ENCODE peak calls at places on chromosomes 2 and 18, in six cellular contexts. L is astrocyte of the spinal cord; H is CD8-positive, alpha-beta T cell; N is left ventricle myocardium inferior; K is heart right ventricle; V is cardiac muscle cell. G is an unnamed sample.

GRCh38 chr2:117321816-117322215 is 492.7 kb upstream of the DDX18 start:
- DNase-seq in H (no peak), L (no peak), K (no peak), N (no peak), V (no peak), G (no peak)

GRCh38 chr18:49041677-49042570 is 91.2 kb upstream of the SMAD7 start:
- DNase-seq in L (peak), K (peak), V (peak), H (peak), N (peak), G (no peak)

GRCh38 chr2:149902104-149902503 is 314.5 kb upstream of the MMADHC start:
- DNase-seq in N (no peak), K (peak), L (no peak), V (no peak), H (no peak), G (no peak)

GRCh38 chr2:171651667-171652410 is 35.4 kb upstream of the DYNC1I2 start:
- DNase-seq in K (no peak), N (no peak), H (no peak), L (no peak), V (no peak), G (no peak)

GRCh38 chr18:74249181-74249968 is 42.4 kb downstream of the CYB5A start:
- DNase-seq in N (no peak), V (no peak), K (no peak), L (peak), H (no peak), G (no peak)

GRCh38 chr2:60554649-60555065 is 1.2 kb upstream of the BCL11A start:
- DNase-seq in N (no peak), V (peak), K (no peak), H (no peak), L (no peak), G (no peak)

GRCh38 chr2:101328474-101329007 is 20.0 kb upstream of the RNF149 start:
- DNase-seq in N (no peak), L (peak), K (no peak), H (no peak), V (no peak), G (no peak)

GRCh38 chr2:64632855-64633819 is 20.6 kb downstream of the SERTAD2 start:
- DNase-seq in L (no peak), N (no peak), K (no peak), V (no peak), H (no peak), G (no peak)

GRCh38 chr2:1140389-1141003 is 189.8 kb downstream of the SNTG2 start:
- DNase-seq in H (peak), V (peak), K (peak), L (no peak), N (no peak), G (peak)

GRCh38 chr18:48374423-48375149 is 34.6 kb downstream of the ZBTB7C start:
- DNase-seq in L (no peak), N (no peak), K (no peak), H (no peak), V (no peak), G (no peak)

GRCh38 chr18:24530630-24531111 is 70.2 kb downstream of the HRH4 start:
- DNase-seq in V (no peak), N (no peak), H (no peak), K (no peak), L (peak), G (no peak)

GRCh38 chr2:137957033-137957432 is 7.2 kb upstream of the HNMT start:
- DNase-seq in H (no peak), V (no peak), L (peak), K (no peak), N (no peak), G (no peak)

GRCh38 chr2:2571301-2572198 is 240.5 kb upstream of the MYT1L start:
- DNase-seq in H (no peak), N (no peak), K (no peak), V (no peak), L (no peak), G (no peak)

GRCh38 chr2:196137271-196137670 is 34.1 kb downstream of the STK17B start:
- DNase-seq in K (no peak), V (no peak), N (no peak), L (peak), H (no peak), G (no peak)

GRCh38 chr18:3594760-3595241 is 144.8 kb downstream of the TGIF1 start:
- DNase-seq in K (no peak), N (peak), L (peak), V (no peak), H (no peak), G (no peak)

GRCh38 chr2:159326569-159327255 is 40.2 kb upstream of the WDSUB1 start:
- DNase-seq in L (peak), V (no peak), N (no peak), H (no peak), K (no peak), G (no peak)

GRCh38 chr2:205721057-205721767 is 38.9 kb downstream of the NRP2 start:
- DNase-seq in N (no peak), H (no peak), L (no peak), K (no peak), V (no peak), G (no peak)

GRCh38 chr18:2981212-2981728 is 31.7 kb downstream of the LPIN2 start:
- DNase-seq in H (no peak), L (peak), N (no peak), K (no peak), V (no peak), G (no peak)

GRCh38 chr2:225270861-225271260 is 128.6 kb upstream of the NYAP2 start:
- DNase-seq in V (peak), N (no peak), L (peak), K (no peak), H (no peak), G (peak)

GRCh38 chr2:119463136-119463535 is 31.5 kb downstream of the TMEM37 start:
- DNase-seq in L (no peak), H (no peak), N (no peak), V (no peak), K (no peak), G (no peak)

GRCh38 chr2:212832211-212833195 is 293.9 kb upstream of the ERBB4 start:
- DNase-seq in H (no peak), K (no peak), N (peak), L (no peak), V (no peak), G (no peak)

GRCh38 chr18:58671941-58672565 is 788 bp downstream of the MALT1 start:
- DNase-seq in K (no peak), H (peak), V (no peak), L (peak), N (peak), G (no peak)

GRCh38 chr2:82084679-82085392 is 1780.3 kb upstream of the LRRTM1 start:
- DNase-seq in H (no peak), V (no peak), K (no peak), L (no peak), N (no peak), G (no peak)

GRCh38 chr18:2826581-2826980 is 20.2 kb upstream of the EMILIN2 start:
- DNase-seq in L (no peak), N (no peak), V (peak), H (no peak), K (peak), G (no peak)

GRCh38 chr2:127700527-127701192 is 637 bp upstream of the SFT2D3 start:
- DNase-seq in K (peak), H (no peak), N (peak), V (no peak), L (no peak), G (peak)

GRCh38 chr2:209661286-209661685 is 110.3 kb upstream of the UNC80 start:
- DNase-seq in K (no peak), L (peak), N (no peak), V (no peak), H (no peak), G (no peak)

GRCh38 chr2:96393989-96394761 is 58.6 kb downstream of the NCAPH start:
- DNase-seq in V (no peak), N (no peak), K (no peak), L (no peak), H (no peak), G (no peak)

GRCh38 chr2:67650292-67651133 is 253.4 kb downstream of the ETAA1 start:
- DNase-seq in K (peak), V (peak), H (no peak), N (peak), L (peak), G (no peak)

GRCh38 chr2:162317058-162317742 is 1.3 kb downstream of the IFIH1 start:
- DNase-seq in K (no peak), H (no peak), V (no peak), L (no peak), N (no peak), G (no peak)

GRCh38 chr18:9053814-9054213 is 48.7 kb upstream of the NDUFV2 start:
- DNase-seq in N (no peak), V (no peak), H (no peak), L (no peak), K (no peak), G (no peak)

GRCh38 chr18:9055626-9056025 is 46.9 kb upstream of the NDUFV2 start:
- DNase-seq in H (no peak), V (no peak), K (no peak), L (no peak), N (no peak), G (no peak)

GRCh38 chr18:9058426-9058825 is 44.1 kb upstream of the NDUFV2 start:
- DNase-seq in H (no peak), N (no peak), K (no peak), L (no peak), V (no peak), G (no peak)

GRCh38 chr18:9055185-9055584 is 47.3 kb upstream of the NDUFV2 start:
- DNase-seq in N (no peak), V (no peak), K (no peak), L (peak), H (no peak), G (no peak)

DNA sequence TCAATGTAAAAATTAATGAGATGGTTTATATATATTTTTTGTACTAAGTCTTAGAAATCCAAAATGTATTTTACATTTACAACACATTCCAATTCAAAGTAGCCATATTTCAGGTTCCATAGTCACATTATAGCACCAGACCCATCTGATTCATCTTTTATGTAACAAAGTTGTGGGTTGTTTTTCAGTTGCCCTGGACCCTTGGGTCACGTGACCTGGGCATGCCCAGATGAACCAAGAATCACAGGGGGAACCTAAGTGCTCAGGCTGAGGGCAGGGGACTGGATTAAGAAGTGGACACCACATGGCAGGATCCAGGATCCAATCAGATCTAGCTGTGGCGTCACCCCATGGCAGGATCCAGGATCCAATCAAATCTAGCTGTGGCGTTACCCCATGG is 44.9 kb upstream of the NDUFV2 start:
- DNase-seq in L (no peak), N (no peak), H (no peak), K (no peak), V (no peak), G (no peak)
- TF ChIP-seq CTCF in L (no peak), N (no peak), H (no peak), K (no peak), V (no peak), G (no peak)

DNA sequence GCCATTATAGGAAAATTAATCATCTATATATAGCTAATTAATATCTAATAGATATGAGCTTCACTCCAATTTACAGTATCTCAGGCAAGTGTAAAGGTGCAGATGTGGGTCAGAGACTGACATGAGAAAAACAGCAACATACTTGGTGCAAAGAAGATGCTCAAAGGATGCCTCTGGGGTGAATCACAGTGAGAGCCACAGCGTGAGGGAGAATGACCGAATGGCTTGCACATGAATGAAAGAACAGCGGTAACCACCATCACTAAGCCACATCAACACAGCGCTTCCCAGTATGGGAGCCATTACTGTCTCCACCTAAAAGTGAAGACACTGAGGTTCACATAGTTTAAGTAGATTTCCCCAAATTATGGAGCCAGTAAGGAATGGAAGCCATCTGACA is 423.4 kb upstream of the ID2 start:
- DNase-seq in H (no peak), L (no peak), K (no peak), N (no peak), V (no peak), G (no peak)
- TF ChIP-seq CTCF in H (no peak), L (no peak), K (no peak), N (no peak), V (no peak), G (no peak)

GRCh38 chr18:57135705-57136104 is 11.2 kb upstream of the BOD1L2 start:
- DNase-seq in V (no peak), H (no peak), N (no peak), K (no peak), L (no peak), G (no peak)
- TF ChIP-seq CTCF in V (no peak), H (no peak), N (no peak), K (no peak), L (peak), G (no peak)

GRCh38 chr2:124875627-124876244 is 850.6 kb downstream of the CNTNAP5 start:
- DNase-seq in K (no peak), L (no peak), N (no peak), V (no peak), H (no peak), G (no peak)

GRCh38 chr2:124879615-124880014 is 854.5 kb downstream of the CNTNAP5 start:
- DNase-seq in H (no peak), L (no peak), K (no peak), N (no peak), V (no peak), G (no peak)

GRCh38 chr2:124877065-124877671 is 852.1 kb downstream of the CNTNAP5 start:
- DNase-seq in K (no peak), V (no peak), H (no peak), N (no peak), L (peak), G (no peak)

GRCh38 chr2:124874226-124874625 is 849.1 kb downstream of the CNTNAP5 start:
- DNase-seq in V (no peak), K (no peak), L (no peak), N (no peak), H (no peak), G (no peak)

DNA sequence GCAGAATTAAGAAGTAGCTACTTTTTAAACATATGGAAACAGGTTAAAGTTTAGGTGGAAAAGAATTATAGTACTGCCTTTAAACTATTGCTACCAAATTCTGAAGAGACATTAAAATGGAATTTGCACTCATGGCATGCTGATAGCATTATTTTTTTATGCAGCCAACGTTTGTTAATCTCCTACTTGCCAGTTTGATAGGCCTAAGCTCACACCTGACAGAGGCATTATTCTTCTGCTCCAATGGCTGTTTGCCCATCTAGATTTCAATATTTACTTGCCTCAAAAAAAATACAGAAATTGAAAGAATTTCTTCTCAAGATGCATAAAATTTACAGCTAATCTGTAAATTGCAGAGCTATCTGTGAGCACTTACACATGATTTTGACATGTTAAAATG is 849.6 kb downstream of the CNTNAP5 start:
- DNase-seq in N (no peak), H (no peak), K (no peak), V (no peak), L (no peak), G (no peak)
- TF ChIP-seq CTCF in N (no peak), H (no peak), K (no peak), V (no peak), L (no peak), G (no peak)

DNA sequence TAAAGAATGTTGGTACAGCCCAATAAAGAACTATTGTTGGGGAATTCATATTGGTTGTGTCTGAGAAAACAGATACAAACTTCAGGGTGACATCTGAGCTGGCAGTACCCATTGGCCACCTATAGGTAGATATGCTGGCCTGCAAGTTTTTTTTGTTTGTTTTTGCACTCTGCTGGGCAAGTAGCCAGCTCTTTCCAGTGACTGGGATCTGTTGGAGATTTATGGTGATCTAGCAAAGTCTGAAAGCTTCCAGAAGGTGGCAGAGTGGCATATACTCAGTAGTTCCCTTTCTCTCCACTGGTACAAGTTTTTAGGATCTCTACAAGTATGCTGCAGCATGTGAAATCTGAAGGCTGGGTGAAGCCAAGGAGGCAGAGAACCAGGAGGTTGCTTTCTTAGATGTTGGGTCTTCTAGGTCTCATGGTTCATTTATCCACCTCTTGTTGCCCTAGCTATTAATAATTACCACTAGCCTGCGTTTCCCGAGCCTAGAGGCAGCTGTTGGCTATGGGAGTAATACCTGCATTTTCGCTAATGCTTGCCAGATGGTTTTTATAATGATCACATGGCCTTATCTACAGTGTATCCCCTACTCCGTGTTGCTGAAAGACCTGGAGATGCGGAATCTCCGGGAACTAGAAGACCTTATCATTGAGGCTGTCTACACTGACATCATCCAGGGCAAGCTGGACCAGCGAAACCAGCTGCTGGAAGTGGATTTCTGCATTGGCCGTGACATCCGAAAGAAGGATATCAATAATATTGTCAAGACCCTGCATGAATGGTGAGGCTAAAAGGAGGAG is 9.5 kb downstream of the COPS7B start:
- DNase-seq in N (no peak), L (peak), K (no peak), V (peak), H (no peak), G (no peak)
- TF ChIP-seq CTCF in N (no peak), L (peak), K (no peak), V (peak), H (no peak), G (no peak)

GRCh38 chr2:31675485-31675901 is 94.8 kb upstream of the SRD5A2 start:
- DNase-seq in N (no peak), V (peak), L (no peak), H (no peak), K (no peak), G (no peak)
- TF ChIP-seq CTCF in N (no peak), V (no peak), L (no peak), H (no peak), K (no peak), G (no peak)

DNA sequence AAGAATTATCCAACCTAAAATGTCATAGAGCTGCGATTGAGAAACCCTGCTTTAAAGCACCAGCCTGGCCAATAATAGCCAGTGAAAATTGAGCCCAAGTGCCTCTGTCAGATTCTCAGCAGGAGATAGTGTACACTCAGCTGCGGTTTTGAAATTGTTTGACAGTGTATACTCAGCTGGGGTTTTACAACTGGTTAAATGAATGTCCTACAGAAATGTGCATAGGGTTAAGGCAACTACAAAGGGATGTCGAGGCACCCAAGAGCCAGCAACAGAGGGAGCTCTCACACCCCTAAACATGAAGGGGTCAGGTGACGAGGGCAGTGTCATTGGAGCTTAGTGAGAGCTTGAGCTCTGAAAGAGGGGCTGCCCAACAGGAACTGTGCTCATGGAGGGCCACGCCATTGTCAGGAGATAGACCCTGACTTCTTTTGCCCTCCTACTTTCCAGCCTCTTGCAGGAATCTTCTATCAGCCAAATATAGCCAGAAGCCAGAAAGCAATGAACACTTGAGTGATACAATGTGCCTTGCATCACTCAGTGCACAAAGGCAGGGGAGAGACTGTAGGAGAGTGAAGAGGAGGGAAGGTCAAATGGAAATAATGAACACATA is 15.1 kb downstream of the ACTG2 start:
- DNase-seq in H (peak), L (peak), K (no peak), V (peak), N (no peak), G (peak)
- TF ChIP-seq CTCF in H (peak), L (peak), K (peak), V (peak), N (peak), G (no peak)

G was measured in activated B cell treated with CpG ODN at 0.5 μM for 24 hours.